ENCODE peak calls at places on chromosomes 6 and 20, in eight cellular contexts. One of them, this sample, is unnamed.

GRCh38 chr6:105587349-105588115 is 184.7 kb upstream of the PREP start:
- DNase-seq in left kidney: no peak
- DNase-seq in stimulated activated CD4-positive, alpha-beta T cell treated with anti-CD3 and anti-CD28 coated beads, TNF-alpha, amount 100 ng/mL, for 1 hour: no peak
- DNase-seq in GM13976: no peak
- DNase-seq in GM23338: no peak
- DNase-seq in fibroblast of the conjunctiva: no peak
- DNase-seq in LoVo: no peak
- DNase-seq in HCEC 1CT: no peak
- DNase-seq in this sample: no peak

GRCh38 chr20:4709261-4710105 is 12.2 kb upstream of the PRND start:
- DNase-seq in GM13976: no peak
- DNase-seq in left kidney: no peak
- DNase-seq in stimulated activated CD4-positive, alpha-beta T cell treated with anti-CD3 and anti-CD28 coated beads, TNF-alpha, amount 100 ng/mL, for 1 hour: no peak
- DNase-seq in LoVo: no peak
- DNase-seq in HCEC 1CT: no peak
- DNase-seq in fibroblast of the conjunctiva: no peak
- DNase-seq in GM23338: no peak
- DNase-seq in this sample: no peak

GRCh38 chr6:122005661-122006060 is 393.8 kb upstream of the HSF2 start:
- DNase-seq in fibroblast of the conjunctiva: no peak
- DNase-seq in left kidney: no peak
- DNase-seq in GM13976: no peak
- DNase-seq in GM23338: no peak
- DNase-seq in stimulated activated CD4-positive, alpha-beta T cell treated with anti-CD3 and anti-CD28 coated beads, TNF-alpha, amount 100 ng/mL, for 1 hour: no peak
- DNase-seq in HCEC 1CT: no peak
- DNase-seq in LoVo: no peak
- DNase-seq in this sample: no peak

GRCh38 chr20:57387945-57388351 is 3.2 kb upstream of the RBM38 start:
- DNase-seq in fibroblast of the conjunctiva: no peak
- DNase-seq in LoVo: no peak
- DNase-seq in HCEC 1CT: no peak
- DNase-seq in GM13976: no peak
- DNase-seq in left kidney: no peak
- DNase-seq in stimulated activated CD4-positive, alpha-beta T cell treated with anti-CD3 and anti-CD28 coated beads, TNF-alpha, amount 100 ng/mL, for 1 hour: no peak
- DNase-seq in GM23338: no peak
- DNase-seq in this sample: no peak

GRCh38 chr6:56515081-56515905 is 127.4 kb downstream of the DST start:
- DNase-seq in LoVo: no peak
- DNase-seq in GM23338: no peak
- DNase-seq in HCEC 1CT: no peak
- DNase-seq in stimulated activated CD4-positive, alpha-beta T cell treated with anti-CD3 and anti-CD28 coated beads, TNF-alpha, amount 100 ng/mL, for 1 hour: no peak
- DNase-seq in left kidney: no peak
- DNase-seq in fibroblast of the conjunctiva: no peak
- DNase-seq in GM13976: no peak
- DNase-seq in this sample: no peak

GRCh38 chr20:13839421-13840092 is 54.7 kb downstream of the NDUFAF5 start:
- DNase-seq in fibroblast of the conjunctiva: no peak
- DNase-seq in GM23338: no peak
- DNase-seq in left kidney: no peak
- DNase-seq in HCEC 1CT: peak
- DNase-seq in LoVo: peak
- DNase-seq in GM13976: no peak
- DNase-seq in stimulated activated CD4-positive, alpha-beta T cell treated with anti-CD3 and anti-CD28 coated beads, TNF-alpha, amount 100 ng/mL, for 1 hour: no peak
- DNase-seq in this sample: no peak

GRCh38 chr6:107811591-107812218 is 12.4 kb downstream of the SCML4 start:
- DNase-seq in stimulated activated CD4-positive, alpha-beta T cell treated with anti-CD3 and anti-CD28 coated beads, TNF-alpha, amount 100 ng/mL, for 1 hour: no peak
- DNase-seq in HCEC 1CT: no peak
- DNase-seq in left kidney: peak
- DNase-seq in GM13976: no peak
- DNase-seq in GM23338: no peak
- DNase-seq in fibroblast of the conjunctiva: no peak
- DNase-seq in LoVo: no peak
- DNase-seq in this sample: no peak

GRCh38 chr20:35320396-35321126 is 28.3 kb upstream of the FAM83C start:
- DNase-seq in stimulated activated CD4-positive, alpha-beta T cell treated with anti-CD3 and anti-CD28 coated beads, TNF-alpha, amount 100 ng/mL, for 1 hour: no peak
- DNase-seq in HCEC 1CT: peak
- DNase-seq in GM13976: no peak
- DNase-seq in left kidney: peak
- DNase-seq in GM23338: peak
- DNase-seq in fibroblast of the conjunctiva: no peak
- DNase-seq in LoVo: peak
- DNase-seq in this sample: no peak

GRCh38 chr6:119484598-119484997 is 135.0 kb upstream of the MAN1A1 start:
- DNase-seq in left kidney: peak
- DNase-seq in HCEC 1CT: peak
- DNase-seq in stimulated activated CD4-positive, alpha-beta T cell treated with anti-CD3 and anti-CD28 coated beads, TNF-alpha, amount 100 ng/mL, for 1 hour: no peak
- DNase-seq in GM23338: no peak
- DNase-seq in GM13976: no peak
- DNase-seq in LoVo: no peak
- DNase-seq in fibroblast of the conjunctiva: peak
- DNase-seq in this sample: no peak

GRCh38 chr20:58636983-58637421 is 14.1 kb upstream of the STX16 start:
- DNase-seq in HCEC 1CT: no peak
- DNase-seq in left kidney: peak
- DNase-seq in GM23338: peak
- DNase-seq in LoVo: no peak
- DNase-seq in fibroblast of the conjunctiva: no peak
- DNase-seq in GM13976: no peak
- DNase-seq in stimulated activated CD4-positive, alpha-beta T cell treated with anti-CD3 and anti-CD28 coated beads, TNF-alpha, amount 100 ng/mL, for 1 hour: no peak
- DNase-seq in this sample: no peak

GRCh38 chr6:54835176-54835575 is 11.4 kb upstream of the FAM83B start:
- DNase-seq in left kidney: no peak
- DNase-seq in fibroblast of the conjunctiva: no peak
- DNase-seq in GM23338: no peak
- DNase-seq in LoVo: no peak
- DNase-seq in stimulated activated CD4-positive, alpha-beta T cell treated with anti-CD3 and anti-CD28 coated beads, TNF-alpha, amount 100 ng/mL, for 1 hour: no peak
- DNase-seq in HCEC 1CT: no peak
- DNase-seq in GM13976: no peak
- DNase-seq in this sample: no peak

GRCh38 chr6:14458669-14459266 is 341.2 kb downstream of the CD83 start:
- DNase-seq in LoVo: no peak
- DNase-seq in GM23338: no peak
- DNase-seq in left kidney: no peak
- DNase-seq in HCEC 1CT: peak
- DNase-seq in GM13976: no peak
- DNase-seq in fibroblast of the conjunctiva: peak
- DNase-seq in stimulated activated CD4-positive, alpha-beta T cell treated with anti-CD3 and anti-CD28 coated beads, TNF-alpha, amount 100 ng/mL, for 1 hour: no peak
- DNase-seq in this sample: no peak

GRCh38 chr20:35225319-35226125 is 968 bp upstream of the MMP24 start:
- DNase-seq in GM23338: peak
- DNase-seq in stimulated activated CD4-positive, alpha-beta T cell treated with anti-CD3 and anti-CD28 coated beads, TNF-alpha, amount 100 ng/mL, for 1 hour: no peak
- DNase-seq in GM13976: no peak
- DNase-seq in left kidney: peak
- DNase-seq in LoVo: no peak
- DNase-seq in fibroblast of the conjunctiva: no peak
- DNase-seq in HCEC 1CT: no peak
- DNase-seq in this sample: no peak

GRCh38 chr20:49276895-49277785 is 717 bp downstream of the ZNFX1 start:
- DNase-seq in HCEC 1CT: no peak
- DNase-seq in fibroblast of the conjunctiva: no peak
- DNase-seq in stimulated activated CD4-positive, alpha-beta T cell treated with anti-CD3 and anti-CD28 coated beads, TNF-alpha, amount 100 ng/mL, for 1 hour: no peak
- DNase-seq in LoVo: no peak
- DNase-seq in GM23338: peak
- DNase-seq in GM13976: peak
- DNase-seq in left kidney: peak
- DNase-seq in this sample: peak

GRCh38 chr20:51969191-51969590 is 166.9 kb upstream of the SALL4 start:
- DNase-seq in fibroblast of the conjunctiva: no peak
- DNase-seq in stimulated activated CD4-positive, alpha-beta T cell treated with anti-CD3 and anti-CD28 coated beads, TNF-alpha, amount 100 ng/mL, for 1 hour: no peak
- DNase-seq in LoVo: no peak
- DNase-seq in GM23338: no peak
- DNase-seq in GM13976: no peak
- DNase-seq in HCEC 1CT: no peak
- DNase-seq in left kidney: no peak
- DNase-seq in this sample: no peak

GRCh38 chr6:169379495-169380070 is 125.9 kb upstream of the THBS2 start:
- DNase-seq in HCEC 1CT: no peak
- DNase-seq in LoVo: no peak
- DNase-seq in stimulated activated CD4-positive, alpha-beta T cell treated with anti-CD3 and anti-CD28 coated beads, TNF-alpha, amount 100 ng/mL, for 1 hour: no peak
- DNase-seq in GM13976: no peak
- DNase-seq in GM23338: no peak
- DNase-seq in left kidney: no peak
- DNase-seq in fibroblast of the conjunctiva: no peak
- DNase-seq in this sample: no peak

GRCh38 chr20:51339721-51340450 is 202.6 kb downstream of the NFATC2 start:
- DNase-seq in GM23338: no peak
- DNase-seq in LoVo: no peak
- DNase-seq in GM13976: no peak
- DNase-seq in HCEC 1CT: no peak
- DNase-seq in fibroblast of the conjunctiva: no peak
- DNase-seq in left kidney: no peak
- DNase-seq in stimulated activated CD4-positive, alpha-beta T cell treated with anti-CD3 and anti-CD28 coated beads, TNF-alpha, amount 100 ng/mL, for 1 hour: no peak
- DNase-seq in this sample: no peak

GRCh38 chr6:92297101-92297500 is 1122.3 kb downstream of the EPHA7 start:
- DNase-seq in stimulated activated CD4-positive, alpha-beta T cell treated with anti-CD3 and anti-CD28 coated beads, TNF-alpha, amount 100 ng/mL, for 1 hour: no peak
- DNase-seq in fibroblast of the conjunctiva: peak
- DNase-seq in GM23338: no peak
- DNase-seq in LoVo: no peak
- DNase-seq in GM13976: no peak
- DNase-seq in HCEC 1CT: no peak
- DNase-seq in left kidney: no peak
- DNase-seq in this sample: no peak

GRCh38 chr6:89483111-89483720 is 50.3 kb downstream of the ANKRD6 start:
- DNase-seq in LoVo: no peak
- DNase-seq in HCEC 1CT: no peak
- DNase-seq in GM13976: no peak
- DNase-seq in fibroblast of the conjunctiva: no peak
- DNase-seq in left kidney: peak
- DNase-seq in GM23338: peak
- DNase-seq in stimulated activated CD4-positive, alpha-beta T cell treated with anti-CD3 and anti-CD28 coated beads, TNF-alpha, amount 100 ng/mL, for 1 hour: no peak
- DNase-seq in this sample: no peak

GRCh38 chr6:75813476-75814250 is 64.6 kb downstream of the MYO6 start:
- DNase-seq in HCEC 1CT: no peak
- DNase-seq in LoVo: no peak
- DNase-seq in left kidney: no peak
- DNase-seq in GM23338: no peak
- DNase-seq in fibroblast of the conjunctiva: no peak
- DNase-seq in GM13976: no peak
- DNase-seq in stimulated activated CD4-positive, alpha-beta T cell treated with anti-CD3 and anti-CD28 coated beads, TNF-alpha, amount 100 ng/mL, for 1 hour: no peak
- DNase-seq in this sample: no peak

GRCh38 chr6:34095741-34096140 is 50.1 kb downstream of the GRM4 start:
- DNase-seq in stimulated activated CD4-positive, alpha-beta T cell treated with anti-CD3 and anti-CD28 coated beads, TNF-alpha, amount 100 ng/mL, for 1 hour: no peak
- DNase-seq in LoVo: no peak
- DNase-seq in HCEC 1CT: no peak
- DNase-seq in left kidney: no peak
- DNase-seq in GM13976: no peak
- DNase-seq in GM23338: no peak
- DNase-seq in fibroblast of the conjunctiva: no peak
- DNase-seq in this sample: no peak

GRCh38 chr20:46273701-46274100 is 34.6 kb downstream of the CDH22 start:
- DNase-seq in LoVo: no peak
- DNase-seq in HCEC 1CT: no peak
- DNase-seq in GM23338: peak
- DNase-seq in stimulated activated CD4-positive, alpha-beta T cell treated with anti-CD3 and anti-CD28 coated beads, TNF-alpha, amount 100 ng/mL, for 1 hour: no peak
- DNase-seq in left kidney: no peak
- DNase-seq in GM13976: no peak
- DNase-seq in fibroblast of the conjunctiva: no peak
- DNase-seq in this sample: no peak

GRCh38 chr6:43081043-43081442 is 4.9 kb downstream of the PTK7 start:
- DNase-seq in LoVo: no peak
- DNase-seq in GM13976: no peak
- DNase-seq in fibroblast of the conjunctiva: no peak
- DNase-seq in HCEC 1CT: no peak
- DNase-seq in left kidney: no peak
- DNase-seq in GM23338: no peak
- DNase-seq in stimulated activated CD4-positive, alpha-beta T cell treated with anti-CD3 and anti-CD28 coated beads, TNF-alpha, amount 100 ng/mL, for 1 hour: no peak
- DNase-seq in this sample: no peak

GRCh38 chr6:56759521-56759920 is 116.8 kb upstream of the DST start:
- DNase-seq in stimulated activated CD4-positive, alpha-beta T cell treated with anti-CD3 and anti-CD28 coated beads, TNF-alpha, amount 100 ng/mL, for 1 hour: no peak
- DNase-seq in fibroblast of the conjunctiva: no peak
- DNase-seq in left kidney: no peak
- DNase-seq in LoVo: no peak
- DNase-seq in GM23338: peak
- DNase-seq in GM13976: no peak
- DNase-seq in HCEC 1CT: no peak
- DNase-seq in this sample: no peak

GRCh38 chr6:135624402-135625297 is 127.1 kb upstream of the AHI1 start:
- DNase-seq in stimulated activated CD4-positive, alpha-beta T cell treated with anti-CD3 and anti-CD28 coated beads, TNF-alpha, amount 100 ng/mL, for 1 hour: no peak
- DNase-seq in GM13976: no peak
- DNase-seq in left kidney: peak
- DNase-seq in HCEC 1CT: peak
- DNase-seq in fibroblast of the conjunctiva: no peak
- DNase-seq in LoVo: no peak
- DNase-seq in GM23338: no peak
- DNase-seq in this sample: no peak

GRCh38 chr6:32191696-32192607 is 491 bp downstream of the GPSM3 start:
- DNase-seq in stimulated activated CD4-positive, alpha-beta T cell treated with anti-CD3 and anti-CD28 coated beads, TNF-alpha, amount 100 ng/mL, for 1 hour: no peak
- DNase-seq in fibroblast of the conjunctiva: no peak
- DNase-seq in GM13976: no peak
- DNase-seq in HCEC 1CT: no peak
- DNase-seq in GM23338: no peak
- DNase-seq in LoVo: no peak
- DNase-seq in left kidney: no peak
- DNase-seq in this sample: no peak

GRCh38 chr6:169724554-169725269 is 412 bp upstream of the PHF10 start:
- DNase-seq in left kidney: peak
- DNase-seq in fibroblast of the conjunctiva: no peak
- DNase-seq in HCEC 1CT: peak
- DNase-seq in LoVo: no peak
- DNase-seq in GM13976: peak
- DNase-seq in GM23338: peak
- DNase-seq in stimulated activated CD4-positive, alpha-beta T cell treated with anti-CD3 and anti-CD28 coated beads, TNF-alpha, amount 100 ng/mL, for 1 hour: peak
- DNase-seq in this sample: peak

GRCh38 chr6:6407061-6407723 is 86.7 kb upstream of the F13A1 start:
- DNase-seq in GM13976: peak
- DNase-seq in HCEC 1CT: no peak
- DNase-seq in LoVo: no peak
- DNase-seq in GM23338: no peak
- DNase-seq in stimulated activated CD4-positive, alpha-beta T cell treated with anti-CD3 and anti-CD28 coated beads, TNF-alpha, amount 100 ng/mL, for 1 hour: no peak
- DNase-seq in left kidney: peak
- DNase-seq in fibroblast of the conjunctiva: no peak
- DNase-seq in this sample: no peak

GRCh38 chr20:8633366-8633765 is 435.5 kb upstream of the PLCB4 start:
- DNase-seq in fibroblast of the conjunctiva: no peak
- DNase-seq in GM13976: no peak
- DNase-seq in stimulated activated CD4-positive, alpha-beta T cell treated with anti-CD3 and anti-CD28 coated beads, TNF-alpha, amount 100 ng/mL, for 1 hour: no peak
- DNase-seq in GM23338: no peak
- DNase-seq in HCEC 1CT: peak
- DNase-seq in LoVo: no peak
- DNase-seq in left kidney: no peak
- DNase-seq in this sample: no peak

GRCh38 chr6:30260036-30260504 is 46.9 kb upstream of the TRIM26 start:
- DNase-seq in HCEC 1CT: no peak
- DNase-seq in GM23338: peak
- DNase-seq in fibroblast of the conjunctiva: no peak
- DNase-seq in GM13976: peak
- DNase-seq in LoVo: no peak
- DNase-seq in left kidney: peak
- DNase-seq in stimulated activated CD4-positive, alpha-beta T cell treated with anti-CD3 and anti-CD28 coated beads, TNF-alpha, amount 100 ng/mL, for 1 hour: no peak
- DNase-seq in this sample: peak

GRCh38 chr6:16354692-16355091 is 116.3 kb downstream of the GMPR start:
- DNase-seq in left kidney: no peak
- DNase-seq in GM23338: no peak
- DNase-seq in stimulated activated CD4-positive, alpha-beta T cell treated with anti-CD3 and anti-CD28 coated beads, TNF-alpha, amount 100 ng/mL, for 1 hour: no peak
- DNase-seq in LoVo: no peak
- DNase-seq in fibroblast of the conjunctiva: no peak
- DNase-seq in HCEC 1CT: no peak
- DNase-seq in GM13976: no peak
- DNase-seq in this sample: no peak

GRCh38 chr6:10621227-10621626 is 73.2 kb downstream of the C6orf52 start:
- DNase-seq in stimulated activated CD4-positive, alpha-beta T cell treated with anti-CD3 and anti-CD28 coated beads, TNF-alpha, amount 100 ng/mL, for 1 hour: no peak
- DNase-seq in fibroblast of the conjunctiva: no peak
- DNase-seq in LoVo: no peak
- DNase-seq in GM13976: no peak
- DNase-seq in GM23338: no peak
- DNase-seq in left kidney: no peak
- DNase-seq in HCEC 1CT: no peak
- DNase-seq in this sample: no peak

GRCh38 chr20:21809961-21810523 is 104.6 kb downstream of the PAX1 start:
- DNase-seq in GM13976: no peak
- DNase-seq in left kidney: no peak
- DNase-seq in LoVo: no peak
- DNase-seq in HCEC 1CT: no peak
- DNase-seq in stimulated activated CD4-positive, alpha-beta T cell treated with anti-CD3 and anti-CD28 coated beads, TNF-alpha, amount 100 ng/mL, for 1 hour: no peak
- DNase-seq in GM23338: no peak
- DNase-seq in fibroblast of the conjunctiva: no peak
- DNase-seq in this sample: no peak

GRCh38 chr6:139372326-139373153 is 1.9 kb downstream of the CITED2 start:
- DNase-seq in GM13976: no peak
- DNase-seq in HCEC 1CT: peak
- DNase-seq in stimulated activated CD4-positive, alpha-beta T cell treated with anti-CD3 and anti-CD28 coated beads, TNF-alpha, amount 100 ng/mL, for 1 hour: no peak
- DNase-seq in fibroblast of the conjunctiva: no peak
- DNase-seq in left kidney: peak
- DNase-seq in GM23338: no peak
- DNase-seq in LoVo: no peak
- DNase-seq in this sample: no peak

This sample was measured in activated CD4-positive, alpha-beta T cell treated with anti-CD3 and anti-CD28 coated beads for 1 hour.